ENCODE peak calls at places on chromosomes 11 and 22, in six cellular contexts. V is mesendoderm, F is mammary epithelial cell, U is colonic mucosa, B is right atrium auricular region, Q is ovary. O is an unnamed sample.

GRCh38 chr11:45102361-45102809 is 44.1 kb upstream of the PRDM11 start:
- DNase-seq in F (no peak), V (no peak), B (no peak), U (no peak), Q (no peak), O (no peak)

GRCh38 chr11:12126352-12127019 is 16.1 kb downstream of the MICAL2 start:
- DNase-seq in Q (no peak), F (peak; percentile 87), U (no peak), V (no peak), B (no peak), O (peak; percentile 64)

GRCh38 chr22:39384750-39385480 is 14.7 kb upstream of the TAB1 start:
- DNase-seq in Q (no peak), B (no peak), F (no peak), U (no peak), V (peak; percentile 82), O (no peak)

GRCh38 chr11:7846003-7846402 is 49.3 kb upstream of the OR5P2 start:
- DNase-seq in B (no peak), F (no peak), U (no peak), V (no peak), Q (no peak), O (no peak)

GRCh38 chr11:74390697-74391096 is 7.5 kb downstream of the PGM2L1 start:
- DNase-seq in U (no peak), F (no peak), V (no peak), Q (no peak), B (no peak), O (no peak)

GRCh38 chr11:46122955-46123354 is 1.7 kb upstream of the PHF21A start:
- DNase-seq in F (peak; percentile 19), Q (no peak), V (no peak), B (no peak), U (no peak), O (no peak)

GRCh38 chr11:47863189-47863892 is 15.2 kb upstream of the NUP160 start:
- DNase-seq in V (no peak), F (no peak), B (no peak), Q (no peak), U (no peak), O (no peak)

GRCh38 chr11:31001432-31001831 is 368.1 kb downstream of the DCDC1 start:
- DNase-seq in F (no peak), U (no peak), Q (no peak), V (no peak), B (no peak), O (no peak)

GRCh38 chr11:112291191-112291590 is 30.5 kb upstream of the PLET1 start:
- DNase-seq in U (no peak), Q (no peak), B (no peak), F (no peak), V (no peak), O (no peak)

GRCh38 chr22:45101828-45102227 is 61.9 kb upstream of the NUP50 start:
- DNase-seq in B (peak; percentile 64), Q (peak; percentile 40), V (peak; percentile 83), F (peak; percentile 15), U (peak; percentile 57), O (peak; percentile 41)

GRCh38 chr22:46303347-46303965 is 6.8 kb downstream of the GTSE1 start:
- DNase-seq in F (peak; percentile 8), B (no peak), Q (no peak), U (no peak), V (no peak), O (no peak)

GRCh38 chr11:94669032-94669431 is 99.1 kb upstream of the AMOTL1 start:
- DNase-seq in Q (no peak), V (no peak), F (no peak), B (no peak), U (no peak), O (no peak)

GRCh38 chr11:18111005-18111404 is 5.1 kb upstream of the SAAL1 start:
- DNase-seq in U (no peak), B (no peak), V (peak; percentile 22), F (no peak), Q (no peak), O (no peak)

GRCh38 chr22:49521787-49522224 is 305.9 kb downstream of the BRD1 start:
- DNase-seq in F (no peak), Q (no peak), V (no peak), U (no peak), B (no peak), O (no peak)

GRCh38 chr11:112227002-112227401 is 774 bp downstream of the PTS start:
- DNase-seq in F (peak; percentile 37), Q (peak; percentile 20), U (no peak), B (no peak), V (no peak), O (no peak)

GRCh38 chr11:61869636-61870428 is 21.5 kb downstream of the FADS3 start:
- DNase-seq in U (no peak), V (peak; percentile 59), B (no peak), Q (no peak), F (no peak), O (no peak)

GRCh38 chr11:121321614-121322243 is 29.2 kb downstream of the SC5D start:
- DNase-seq in U (peak; percentile 55), V (peak; percentile 79), Q (no peak), F (peak; percentile 16), B (no peak), O (no peak)

GRCh38 chr22:46659059-46659790 is 39.0 kb downstream of the GRAMD4 start:
- DNase-seq in F (no peak), U (no peak), Q (no peak), B (no peak), V (no peak), O (no peak)

GRCh38 chr11:128586689-128587088 is 669 bp downstream of the ETS1 start:
- DNase-seq in F (no peak), B (no peak), U (no peak), V (no peak), Q (no peak), O (no peak)

GRCh38 chr11:623999-624704 is 603 bp downstream of the CDHR5 start:
- DNase-seq in B (no peak), V (no peak), F (peak; percentile 31), Q (no peak), U (peak; percentile 95), O (no peak)

GRCh38 chr11:36034572-36035331 is 90.9 kb downstream of the LDLRAD3 start:
- DNase-seq in V (no peak), Q (no peak), F (peak; percentile 79), U (no peak), B (no peak), O (no peak)

GRCh38 chr22:37331034-37331428 is 48.7 kb downstream of the CYTH4 start:
- DNase-seq in V (no peak), Q (no peak), F (peak; percentile 54), B (no peak), U (no peak), O (no peak)

GRCh38 chr22:30123463-30123862 is 43.2 kb downstream of the HORMAD2 start:
- DNase-seq in U (no peak), V (no peak), F (no peak), B (no peak), Q (no peak), O (no peak)

GRCh38 chr22:50624347-50625130 is 3.4 kb downstream of the ARSA start:
- DNase-seq in U (no peak), B (no peak), Q (no peak), V (no peak), F (no peak), O (no peak)

GRCh38 chr11:16989554-16989953 is 24.7 kb downstream of the PLEKHA7 start:
- DNase-seq in V (no peak), U (no peak), Q (no peak), B (no peak), F (no peak), O (no peak)

GRCh38 chr11:58577441-58578135 is 1.3 kb upstream of the ZFP91 start:
- DNase-seq in Q (no peak), U (peak; percentile 68), B (peak; percentile 72), F (peak; percentile 86), V (no peak), O (peak; percentile 61)

GRCh38 chr11:47394050-47394321 is 14.4 kb upstream of the SLC39A13 start:
- DNase-seq in F (no peak), U (no peak), B (no peak), Q (no peak), V (no peak), O (no peak)

GRCh38 chr11:75485742-75486141 is 40.0 kb downstream of the GDPD5 start:
- DNase-seq in U (no peak), V (no peak), Q (no peak), B (no peak), F (no peak), O (no peak)
- H3K27ac ChIP-seq in U (no peak overlapping the region), V (no peak overlapping the region), Q (no peak overlapping the region), B (no peak overlapping the region), F (no peak overlapping the region), O (no peak overlapping the region)

GRCh38 chr11:33694346-33695050 is 6.1 kb downstream of the C11orf91 start:
- DNase-seq in F (no peak), U (no peak), V (no peak), Q (no peak), B (no peak), O (no peak)
- H3K4me1 ChIP-seq in F (peaks cover 81% of the 10 kb centered on the region), U (peaks cover 15% of the 10 kb centered on the region), V (peaks cover 15% of the 10 kb centered on the region), Q (peaks cover 21% of the 10 kb centered on the region), B (no peaks in the 10 kb centered on the region), O (peaks cover 12% of the 10 kb centered on the region)

GRCh38 chr11:3044915-3045314 is 12.3 kb downstream of the CARS1 start:
- DNase-seq in Q (no peak), U (no peak), F (no peak), B (no peak), V (no peak), O (no peak)
- H3K27ac ChIP-seq in Q (no peak overlapping the region), U (no peak overlapping the region), F (no peak overlapping the region), B (no peak overlapping the region), V (no peak overlapping the region), O (no peak overlapping the region)

GRCh38 chr11:43988040-43988793 is 45.8 kb downstream of the C11orf96 start:
- DNase-seq in V (peak; percentile 80), B (no peak), Q (no peak), U (no peak), F (no peak), O (no peak)
- H3K4me1 ChIP-seq in V (peaks cover 11% of the 10 kb centered on the region), B (no peaks in the 10 kb centered on the region), Q (peaks cover 37% of the 10 kb centered on the region), U (no peaks in the 10 kb centered on the region), F (peaks cover 5% of the 10 kb centered on the region), O (peaks cover 36% of the 10 kb centered on the region)

GRCh38 chr11:63884191-63884590 is 32.8 kb downstream of the RCOR2 start:
- DNase-seq in V (no peak), B (no peak), U (no peak), F (no peak), Q (no peak), O (no peak)
- H3K27ac ChIP-seq in V (no peak overlapping the region), B (no peak overlapping the region), U (peak overlapping the region; percentile 43), F (no peak overlapping the region), Q (no peak overlapping the region), O (peak overlapping the region; percentile 40)

GRCh38 chr22:24431309-24432034 is 4.1 kb downstream of the ADORA2A start:
- DNase-seq in F (no peak), B (no peak), U (no peak), V (no peak), Q (no peak), O (no peak)
- H3K4me1 ChIP-seq in F (peaks cover 15% of the 10 kb centered on the region), B (no peaks in the 10 kb centered on the region), U (peaks cover 8% of the 10 kb centered on the region), V (no peaks in the 10 kb centered on the region), Q (peaks cover 10% of the 10 kb centered on the region), O (no peaks in the 10 kb centered on the region)

O was measured in lung.